ENCODE peak calls at places on chromosomes 16 and 17, in four cellular contexts. T, F, S and U are unnamed samples.
A peak's percentile ranks its signal among the peaks of the same experiment; 100 is the strongest.

GRCh38 chr17:39213852-39214251 is 11.9 kb downstream of the STAC2 start:
- DNase-seq in T (peak; percentile 22), F (no peak), S (no peak), U (no peak)

GRCh38 chr17:80999224-81000088 is 7.8 kb downstream of the CHMP6 start:
- DNase-seq in T (no peak), F (no peak), S (peak; percentile 41), U (no peak)

GRCh38 chr17:55200904-55201608 is 63.7 kb upstream of the HLF start:
- DNase-seq in T (no peak), F (no peak), S (peak; percentile 56), U (no peak)

GRCh38 chr16:66197668-66198278 is 168.7 kb upstream of the CDH5 start:
- DNase-seq in T (no peak), F (no peak), S (no peak), U (no peak)

GRCh38 chr17:1629647-1630310 is 1.1 kb upstream of the SLC43A2 start:
- DNase-seq in T (peak; percentile 33), F (no peak), S (peak; percentile 65), U (no peak)

GRCh38 chr16:74716355-74716754 is 15.7 kb upstream of the MLKL start:
- DNase-seq in T (no peak), F (no peak), S (peak; percentile 10), U (no peak)

GRCh38 chr17:80859004-80859941 is 132.4 kb upstream of the CHMP6 start:
- DNase-seq in T (peak; percentile 97), F (no peak), S (peak; percentile 88), U (no peak)

GRCh38 chr17:39132192-39132600 is 19.2 kb downstream of the PLXDC1 start:
- DNase-seq in T (peak; percentile 86), F (no peak), S (no peak), U (no peak)

GRCh38 chr17:41451154-41451728 is 10.5 kb upstream of the KRT38 start:
- DNase-seq in T (peak; percentile 59), F (no peak), S (no peak), U (no peak)

GRCh38 chr16:12387311-12387710 is 410.8 kb downstream of the SNX29 start:
- DNase-seq in T (no peak), F (no peak), S (no peak), U (no peak)

GRCh38 chr17:74677558-74678466 is 34.9 kb downstream of the CD300LF start:
- DNase-seq in T (peak; percentile 2), F (no peak), S (peak; percentile 77), U (no peak)

GRCh38 chr17:27553019-27553511 is 77.9 kb upstream of the LGALS9 start:
- DNase-seq in T (no peak), F (no peak), S (no peak), U (no peak)

GRCh38 chr17:79082311-79083190 is 7.9 kb downstream of the ENGASE start:
- DNase-seq in T (peak; percentile 19), F (peak; percentile 27), S (peak; percentile 96), U (no peak)

GRCh38 chr17:62778990-62779681 is 29.0 kb downstream of the MARCHF10 start:
- DNase-seq in T (peak; percentile 98), F (peak; percentile 48), S (peak; percentile 45), U (no peak)

GRCh38 chr17:48587276-48588073 is 2.6 kb downstream of the HOXB3 start:
- DNase-seq in T (peak; percentile 82), F (no peak), S (no peak), U (no peak)

GRCh38 chr17:77783991-77784820 is 174.3 kb upstream of the TNRC6C start:
- DNase-seq in T (no peak), F (no peak), S (no peak), U (no peak)

GRCh38 chr17:18026408-18026776 is 12.6 kb downstream of the ATPAF2 start:
- DNase-seq in T (peak; percentile 81), F (no peak), S (peak; percentile 68), U (no peak)

GRCh38 chr17:63639125-63639524 is 16.9 kb downstream of the MAP3K3 start:
- DNase-seq in T (no peak), F (peak; percentile 39), S (no peak), U (no peak)

DNA sequence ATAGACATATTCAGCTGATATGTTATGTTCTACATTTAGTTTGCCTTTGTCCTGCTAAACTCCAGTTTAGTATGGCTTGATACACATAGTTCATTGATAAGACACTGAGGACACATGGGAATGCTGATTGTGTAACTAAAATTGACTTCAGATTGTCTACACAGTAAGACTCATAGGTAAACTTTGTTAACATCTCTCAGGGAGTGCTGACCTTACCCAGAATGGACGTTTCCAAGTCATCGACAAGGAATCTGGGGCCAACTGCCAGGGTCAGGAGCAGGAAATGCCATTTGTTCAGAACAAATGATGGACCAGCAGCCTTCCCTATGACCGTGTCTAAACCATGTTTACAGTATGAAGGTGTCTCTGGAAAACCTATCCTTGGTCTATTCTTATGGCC is 58.7 kb downstream of the DYNLRB2 start:
- DNase-seq in T (peak; percentile 59), F (no peak), S (no peak), U (no peak)
- TF ChIP-seq MXI1 in T (no peak), F (no peak), S (no peak), U (no peak)

GRCh38 chr16:2770057-2770780 is 6.9 kb downstream of the ELOB start:
- DNase-seq in T (no peak), F (no peak), S (no peak), U (no peak)
- TF ChIP-seq MXI1 in T (no peak), F (no peak), S (no peak), U (no peak)

GRCh38 chr17:76353004-76353598 is 615 bp downstream of the PRPSAP1 start:
- DNase-seq in T (no peak), F (no peak), S (peak; percentile 89), U (no peak)

GRCh38 chr17:76356803-76357456 is 3.2 kb upstream of the PRPSAP1 start:
- DNase-seq in T (no peak), F (peak; percentile 83), S (no peak), U (no peak)

GRCh38 chr17:76354317-76354729 is 607 bp upstream of the PRPSAP1 start:
- DNase-seq in T (no peak), F (no peak), S (no peak), U (no peak)

GRCh38 chr17:76353599-76354316 is at the start of gene PRPSAP1:
- DNase-seq in T (peak; percentile 87), F (peak; percentile 90), S (peak; percentile 97), U (peak; percentile 72)

GRCh38 chr17:76354747-76355310 is 1.1 kb upstream of the PRPSAP1 start:
- DNase-seq in T (no peak), F (no peak), S (no peak), U (no peak)
- TF ChIP-seq MXI1 in T (no peak), F (no peak), S (no peak), U (no peak)

GRCh38 chr17:66807182-66807581 is 27.7 kb upstream of the CACNG5 start:
- DNase-seq in T (no peak), F (no peak), S (no peak), U (no peak)
- TF ChIP-seq MXI1 in T (no peak), F (no peak), S (no peak), U (no peak)